ENCODE peak calls at places on chromosomes 6 and 20, in nine cellular contexts. G is HS-5, H is thoracic aorta, S is non-pigmented ciliary epithelial cell, N is T-helper 1 cell, R is HuH-7, O is NCI-H446, C is left ventricle myocardium superior, Y is right cardiac atrium. V is an unnamed sample.

GRCh38 chr20:57657537-57658446 is 37.6 kb upstream of the ZBP1 start:
- DNase-seq in G (no peak), H (peak), S (no peak), N (peak), R (peak), O (no peak), C (peak), Y (peak), V (peak)

GRCh38 chr20:48015943-48016723 is 230.9 kb upstream of the SULF2 start:
- DNase-seq in G (peak), H (no peak), S (peak), N (no peak), R (no peak), O (no peak), C (no peak), Y (no peak), V (no peak)

GRCh38 chr20:58852559-58853271 is at the start of gene GNAS:
- DNase-seq in G (no peak), H (no peak), S (no peak), N (peak), R (peak), O (no peak), C (peak), Y (peak), V (peak)

GRCh38 chr6:67735623-67736022 is 899.5 kb upstream of the ADGRB3 start:
- DNase-seq in G (no peak), H (no peak), S (no peak), N (no peak), R (no peak), O (no peak), C (no peak), Y (no peak), V (no peak)

GRCh38 chr20:409697-410559 is 1.8 kb downstream of the RBCK1 start:
- DNase-seq in G (no peak), H (no peak), S (no peak), N (no peak), R (no peak), O (no peak), C (no peak), Y (no peak), V (no peak)

GRCh38 chr20:62466071-62466760 is 9.6 kb downstream of the GATA5 start:
- DNase-seq in G (no peak), H (no peak), S (no peak), N (no peak), R (no peak), O (no peak), C (peak), Y (no peak), V (no peak)

GRCh38 chr6:122530440-122531046 is 58.9 kb upstream of the SERINC1 start:
- DNase-seq in G (peak), H (no peak), S (peak), N (peak), R (peak), O (peak), C (no peak), Y (no peak), V (peak)

GRCh38 chr6:87553159-87553765 is 36.5 kb downstream of the RARS2 start:
- DNase-seq in G (no peak), H (no peak), S (no peak), N (no peak), R (no peak), O (no peak), C (no peak), Y (no peak), V (no peak)

GRCh38 chr20:24779886-24780285 is 169.2 kb upstream of the CST7 start:
- DNase-seq in G (no peak), H (no peak), S (no peak), N (no peak), R (no peak), O (no peak), C (no peak), Y (no peak), V (no peak)

GRCh38 chr6:16078064-16078463 is 50.8 kb upstream of the MYLIP start:
- DNase-seq in G (no peak), H (no peak), S (no peak), N (no peak), R (no peak), O (no peak), C (no peak), Y (no peak), V (no peak)

GRCh38 chr6:143896096-143896880 is 32.0 kb downstream of the ZC2HC1B start:
- DNase-seq in G (no peak), H (no peak), S (no peak), N (no peak), R (no peak), O (no peak), C (no peak), Y (no peak), V (no peak)

GRCh38 chr20:13819885-13820645 is 35.2 kb downstream of the NDUFAF5 start:
- DNase-seq in G (peak), H (no peak), S (peak), N (no peak), R (peak), O (peak), C (no peak), Y (peak), V (no peak)